ENCODE peak calls at places on chromosomes 4 and X, in nine cellular contexts. V is NCI-H226; K is progenitor cell of endocrine pancreas; E is GM23338; P is endothelial cell; C is activated CD8-positive, alpha-beta memory T cell treated with anti-CD3 and anti-CD28 coated beads, Interleukin-2, amount 50 U/mL, for 4 hours; S is activated T-helper 1 cell treated with anti-CD3 and anti-CD28 coated beads, Interleukin-2, amount 50 U/mL, for 16 hours; T is stimulated activated CD8-positive, alpha-beta memory T cell treated with anti-CD3 and anti-CD28 coated beads, Interleukin-7, amount 100 ng/mL, for 1 hour; I is stimulated activated CD4-positive, alpha-beta T cell treated with anti-CD3 and anti-CD28 coated beads, Interleukin-12 subunit alpha, Interleukin-12 subunit beta, amount 100 ng/mL, for 24 hours. Y is an unnamed sample.
A peak's percentile ranks its signal among the peaks of the same experiment; 100 is the strongest.

GRCh38 chr4:26858947-26859401 is 1.7 kb upstream of the STIM2 start:
- DNase-seq in K (no peak), I (no peak), C (no peak), E (no peak), S (no peak), V (no peak), P (no peak), T (no peak), Y (no peak)

GRCh38 chrX:139058831-139059495 is 347.4 kb upstream of the FGF13 start:
- DNase-seq in E (no peak), C (no peak), P (no peak), T (no peak), V (no peak), K (no peak), I (no peak), S (no peak), Y (no peak)

GRCh38 chr4:184090571-184090970 is 127.1 kb downstream of the ENPP6 start:
- DNase-seq in E (no peak), S (no peak), I (no peak), P (no peak), K (no peak), T (no peak), V (no peak), C (no peak), Y (no peak)

GRCh38 chrX:153944140-153944799 is at the start of gene RENBP:
- DNase-seq in T (no peak), S (no peak), E (peak; percentile 70), P (no peak), I (no peak), C (peak; percentile 44), V (no peak), K (no peak), Y (peak; percentile 81)

GRCh38 chr4:92618968-92619367 is 315.2 kb downstream of the GRID2 start:
- DNase-seq in E (no peak), K (no peak), P (no peak), V (peak; percentile 13), I (no peak), C (no peak), T (no peak), S (no peak), Y (no peak)

GRCh38 chr4:101790521-101791188 is at the start of gene BANK1:
- DNase-seq in K (peak; percentile 79), V (no peak), E (peak; percentile 86), I (peak; percentile 6), T (peak; percentile 2), C (peak; percentile 25), P (peak; percentile 89), S (no peak), Y (peak; percentile 87)

GRCh38 chr4:14701896-14702295 is 300.4 kb upstream of the CPEB2 start:
- DNase-seq in P (no peak), V (no peak), T (no peak), E (no peak), K (no peak), C (no peak), S (no peak), I (no peak), Y (no peak)

GRCh38 chrX:48492293-48492910 is 16.4 kb upstream of the PORCN start:
- DNase-seq in T (no peak), K (no peak), I (no peak), C (no peak), P (no peak), E (no peak), V (peak; percentile 39), S (no peak), Y (no peak)

GRCh38 chrX:118496763-118497079 is 1.1 kb downstream of the DOCK11 start:
- DNase-seq in S (no peak), K (no peak), C (no peak), I (no peak), E (peak; percentile 12), P (no peak), T (no peak), V (no peak), Y (no peak)

GRCh38 chrX:109943092-109943739 is 59.7 kb upstream of the TMEM164 start:
- DNase-seq in V (no peak), E (no peak), K (no peak), C (no peak), P (no peak), T (no peak), S (no peak), I (no peak), Y (no peak)

GRCh38 chrX:131985526-131986049 is 37.5 kb upstream of the STK26 start:
- DNase-seq in C (no peak), K (no peak), P (no peak), I (no peak), E (peak; percentile 36), S (no peak), V (no peak), T (no peak), Y (no peak)

GRCh38 chrX:133335027-133335426 is 80.3 kb downstream of the GPC4 start:
- DNase-seq in E (peak; percentile 53), K (no peak), S (no peak), I (no peak), V (peak; percentile 13), C (no peak), T (no peak), P (peak; percentile 15), Y (peak; percentile 24)

GRCh38 chr4:95599777-95600436 is 51.1 kb upstream of the UNC5C start:
- DNase-seq in S (no peak), T (no peak), P (no peak), K (no peak), E (no peak), I (no peak), V (no peak), C (no peak), Y (no peak)

GRCh38 chr4:108045687-108046024 is 56.0 kb downstream of the HADH start:
- DNase-seq in S (no peak), E (no peak), C (no peak), V (no peak), P (no peak), T (no peak), K (no peak), I (no peak), Y (no peak)

GRCh38 chr4:7872264-7872771 is 67.3 kb downstream of the AFAP1 start:
- DNase-seq in K (no peak), E (no peak), V (peak; percentile 88), I (no peak), S (no peak), T (no peak), C (no peak), P (no peak), Y (no peak)

GRCh38 chr4:147965056-147965455 is 233.2 kb downstream of the ARHGAP10 start:
- DNase-seq in K (no peak), C (no peak), E (no peak), T (no peak), P (no peak), S (no peak), I (no peak), V (no peak), Y (no peak)

GRCh38 chr4:140061883-140062282 is 92.1 kb downstream of the MAML3 start:
- DNase-seq in P (no peak), T (no peak), V (no peak), I (no peak), S (no peak), E (no peak), C (no peak), K (no peak), Y (no peak)

GRCh38 chr4:152165146-152165545 is 370.7 kb downstream of the FBXW7 start:
- DNase-seq in T (no peak), P (peak; percentile 6), I (no peak), K (no peak), V (no peak), C (no peak), E (peak; percentile 69), S (no peak), Y (no peak)

GRCh38 chr4:37243722-37244582 is 591 bp upstream of the NWD2 start:
- DNase-seq in V (no peak), I (no peak), K (peak; percentile 52), C (no peak), E (peak; percentile 83), S (no peak), T (no peak), P (peak; percentile 31), Y (peak; percentile 78)

GRCh38 chr4:141233673-141234072 is 13.0 kb downstream of the ZNF330 start:
- DNase-seq in V (no peak), I (no peak), T (no peak), E (no peak), P (no peak), K (no peak), S (no peak), C (no peak), Y (no peak)

GRCh38 chr4:929970-930625 is 2.0 kb downstream of the GAK start:
- DNase-seq in K (no peak), S (no peak), I (no peak), E (no peak), C (no peak), V (no peak), P (no peak), T (no peak), Y (no peak)

GRCh38 chr4:2246384-2247127 is 4.6 kb upstream of the HAUS3 start:
- DNase-seq in S (no peak), C (no peak), T (no peak), K (no peak), E (no peak), V (no peak), I (no peak), P (peak; percentile 3), Y (no peak)

GRCh38 chr4:171430495-171430894 is 382.7 kb upstream of the GALNTL6 start:
- DNase-seq in C (no peak), T (no peak), S (no peak), P (no peak), I (no peak), E (no peak), K (no peak), V (no peak), Y (no peak)

GRCh38 chrX:10482262-10482661 is 138.1 kb downstream of the MID1 start:
- DNase-seq in E (no peak), K (no peak), P (no peak), C (no peak), S (no peak), V (no peak), T (no peak), I (no peak), Y (peak; percentile 50)

GRCh38 chrX:40465735-40466551 is 114.8 kb upstream of the ATP6AP2 start:
- DNase-seq in P (no peak), T (no peak), K (no peak), E (no peak), I (no peak), V (no peak), C (no peak), S (no peak), Y (no peak)

GRCh38 chrX:110145854-110146253 is 142.9 kb downstream of the TMEM164 start:
- DNase-seq in K (no peak), E (peak; percentile 35), T (no peak), C (no peak), P (peak; percentile 7), I (no peak), S (no peak), V (no peak), Y (peak; percentile 19)

GRCh38 chr4:81594495-81595169 is 122.9 kb upstream of the RASGEF1B start:
- DNase-seq in C (no peak), V (no peak), S (no peak), E (no peak), I (no peak), P (no peak), T (no peak), K (no peak), Y (no peak)

GRCh38 chr4:8472689-8473197 is 32.2 kb downstream of the TRMT44 start:
- DNase-seq in P (no peak), T (no peak), I (no peak), K (no peak), V (peak; percentile 91), E (no peak), C (no peak), S (no peak), Y (peak; percentile 15)

GRCh38 chrX:46965125-46965758 is 53.0 kb downstream of the JADE3 start:
- DNase-seq in E (no peak), I (no peak), T (no peak), P (no peak), S (no peak), V (peak; percentile 3), C (no peak), K (no peak), Y (no peak)

GRCh38 chr4:120731561-120731960 is 191.0 kb downstream of the PRDM5 start:
- DNase-seq in K (no peak), S (no peak), E (no peak), V (no peak), I (no peak), C (no peak), P (peak; percentile 16), T (no peak), Y (no peak)

GRCh38 chrX:31449064-31449463 is 377.2 kb upstream of the FTHL17 start:
- DNase-seq in C (no peak), K (no peak), E (no peak), I (no peak), V (no peak), T (no peak), P (no peak), S (no peak), Y (no peak)

Y was measured in retina.